ENCODE peak calls at places on chromosomes 6 and 20, in eight cellular contexts. P is heart right ventricle, W is HepG2, B is foreskin fibroblast, D is cardiac muscle cell, O is sigmoid colon, R is astrocyte, J is GM12865. Y is an unnamed sample.

GRCh38 chr20:21147593-21147992 is 21.7 kb downstream of the KIZ start:
- DNase-seq in P (no peak), W (no peak), B (peak; percentile 64), D (peak; percentile 31), O (no peak), R (no peak), J (no peak), Y (no peak)

GRCh38 chr6:91079939-91080338 is 493.1 kb upstream of the MAP3K7 start:
- DNase-seq in P (no peak), W (no peak), B (no peak), D (no peak), O (no peak), R (peak; percentile 24), J (no peak), Y (no peak)

GRCh38 chr6:85677243-85677956 is 34.7 kb upstream of the SYNCRIP start:
- DNase-seq in P (no peak), W (no peak), B (peak; percentile 17), D (peak; percentile 49), O (no peak), R (no peak), J (peak; percentile 25), Y (no peak)

GRCh38 chr6:96742702-96743101 is 94.6 kb downstream of the GPR63 start:
- DNase-seq in P (no peak), W (no peak), B (no peak), D (no peak), O (no peak), R (no peak), J (no peak), Y (no peak)

GRCh38 chr6:11710221-11710836 is 68.3 kb downstream of the ADTRP start:
- DNase-seq in P (no peak), W (no peak), B (peak; percentile 13), D (no peak), O (no peak), R (no peak), J (peak; percentile 36), Y (no peak)

GRCh38 chr6:26286168-26286854 is 78.7 kb upstream of the BTN3A2 start:
- DNase-seq in P (peak; percentile 44), W (peak; percentile 63), B (peak; percentile 79), D (peak; percentile 79), O (peak; percentile 88), R (peak; percentile 33), J (peak; percentile 89), Y (peak; percentile 81)

GRCh38 chr20:2394411-2395055 is 13.8 kb downstream of the TGM6 start:
- DNase-seq in P (no peak), W (no peak), B (no peak), D (no peak), O (no peak), R (no peak), J (no peak), Y (no peak)

GRCh38 chr6:160428818-160429744 is 80.9 kb downstream of the SLC22A3 start:
- DNase-seq in P (no peak), W (no peak), B (no peak), D (no peak), O (no peak), R (no peak), J (no peak), Y (no peak)

GRCh38 chr6:41637179-41638001 is 878 bp upstream of the MDFI start:
- DNase-seq in P (no peak), W (no peak), B (no peak), D (no peak), O (no peak), R (no peak), J (no peak), Y (no peak)

GRCh38 chr6:159701413-159701999 is 8.5 kb upstream of the SOD2 start:
- DNase-seq in P (no peak), W (peak; percentile 43), B (peak; percentile 90), D (peak; percentile 80), O (peak; percentile 80), R (peak; percentile 91), J (no peak), Y (no peak)

GRCh38 chr6:20408851-20409250 is 7.2 kb downstream of the E2F3 start:
- DNase-seq in P (no peak), W (no peak), B (no peak), D (no peak), O (no peak), R (no peak), J (peak; percentile 61), Y (no peak)
- TF ChIP-seq CTCF in P (no peak), W (no peak), B (no peak), D (no peak), O (no peak), R (no peak), J (no peak), Y (no peak)

GRCh38 chr6:25006565-25007001 is 70.8 kb upstream of the RIPOR2 start:
- DNase-seq in P (no peak), W (no peak), B (peak; percentile 47), D (peak; percentile 83), O (peak; percentile 73), R (no peak), J (peak; percentile 38), Y (no peak)

GRCh38 chr6:25006075-25006474 is 70.3 kb upstream of the RIPOR2 start:
- DNase-seq in P (no peak), W (no peak), B (no peak), D (no peak), O (no peak), R (no peak), J (no peak), Y (no peak)

GRCh38 chr6:25009351-25009750 is 73.6 kb upstream of the RIPOR2 start:
- DNase-seq in P (no peak), W (no peak), B (no peak), D (peak; percentile 43), O (no peak), R (no peak), J (no peak), Y (no peak)

GRCh38 chr6:25008707-25009106 is 72.9 kb upstream of the RIPOR2 start:
- DNase-seq in P (no peak), W (no peak), B (no peak), D (no peak), O (no peak), R (no peak), J (no peak), Y (no peak)

DNA sequence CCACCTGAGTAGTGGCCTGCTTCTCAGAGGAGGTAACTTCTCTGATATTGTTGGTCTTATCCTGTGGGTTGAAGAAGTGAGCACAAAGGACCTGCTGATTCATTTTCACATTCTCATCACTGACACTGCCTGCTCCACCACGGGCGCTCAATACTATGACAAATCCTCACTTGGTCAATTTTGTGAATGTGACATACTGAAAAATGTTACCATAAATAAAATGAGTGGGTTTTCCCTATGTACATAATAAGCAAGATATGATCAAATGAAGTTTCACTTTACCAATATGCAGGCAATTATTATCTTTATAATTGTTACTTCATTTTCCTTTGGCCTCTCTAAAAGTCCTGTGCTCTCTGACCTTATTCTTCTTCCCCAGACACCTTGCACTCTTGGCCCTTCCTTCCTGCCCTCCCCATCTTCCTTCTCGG is 71.5 kb upstream of the RIPOR2 start:
- DNase-seq in P (no peak), W (no peak), B (no peak), D (no peak), O (no peak), R (no peak), J (peak; percentile 62), Y (no peak)
- H3K4me3 ChIP-seq in P (no peak overlapping the region), W (no peak overlapping the region), B (no peak overlapping the region), D (no peak overlapping the region), O (no peak overlapping the region), R (no peak overlapping the region), J (no peak overlapping the region), Y (no peak overlapping the region)

DNA sequence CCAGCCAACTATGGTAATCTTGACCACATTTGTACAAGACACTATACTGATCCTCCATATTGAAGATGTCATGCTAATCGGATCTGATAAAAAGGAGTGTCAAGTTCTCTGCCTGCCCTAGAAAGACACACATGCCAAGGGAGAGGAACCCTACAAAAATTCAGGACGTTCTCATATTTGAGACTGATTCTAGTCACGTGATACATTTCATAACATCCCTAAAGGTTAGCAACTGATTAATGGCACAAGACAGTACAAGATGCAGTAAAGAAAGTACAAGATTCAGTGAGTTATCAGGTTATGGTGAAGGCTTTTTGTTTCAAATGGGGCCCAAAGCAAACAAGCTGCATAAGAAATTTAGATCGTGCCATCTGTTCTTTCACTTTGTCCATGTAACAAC is 190.7 kb upstream of the MOCS1 start:
- DNase-seq in P (no peak), W (no peak), B (no peak), D (no peak), O (no peak), R (no peak), J (no peak), Y (no peak)
- TF ChIP-seq CTCF in P (no peak), W (no peak), B (no peak), D (no peak), O (no peak), R (no peak), J (no peak), Y (no peak)

GRCh38 chr6:28486988-28487742 is 28.4 kb downstream of the GPX6 start:
- DNase-seq in P (no peak), W (no peak), B (peak; percentile 11), D (no peak), O (no peak), R (no peak), J (no peak), Y (no peak)

GRCh38 chr6:28489366-28490190 is 26.0 kb downstream of the GPX6 start:
- DNase-seq in P (no peak), W (peak; percentile 32), B (peak; percentile 83), D (peak; percentile 85), O (peak; percentile 74), R (peak; percentile 67), J (peak; percentile 93), Y (no peak)

GRCh38 chr6:28486533-28486932 is 29.1 kb downstream of the GPX6 start:
- DNase-seq in P (no peak), W (no peak), B (no peak), D (no peak), O (no peak), R (no peak), J (no peak), Y (no peak)

GRCh38 chr6:28490191-28490890 is 25.3 kb downstream of the GPX6 start:
- DNase-seq in P (no peak), W (no peak), B (peak; percentile 63), D (no peak), O (no peak), R (no peak), J (peak; percentile 34), Y (no peak)

DNA sequence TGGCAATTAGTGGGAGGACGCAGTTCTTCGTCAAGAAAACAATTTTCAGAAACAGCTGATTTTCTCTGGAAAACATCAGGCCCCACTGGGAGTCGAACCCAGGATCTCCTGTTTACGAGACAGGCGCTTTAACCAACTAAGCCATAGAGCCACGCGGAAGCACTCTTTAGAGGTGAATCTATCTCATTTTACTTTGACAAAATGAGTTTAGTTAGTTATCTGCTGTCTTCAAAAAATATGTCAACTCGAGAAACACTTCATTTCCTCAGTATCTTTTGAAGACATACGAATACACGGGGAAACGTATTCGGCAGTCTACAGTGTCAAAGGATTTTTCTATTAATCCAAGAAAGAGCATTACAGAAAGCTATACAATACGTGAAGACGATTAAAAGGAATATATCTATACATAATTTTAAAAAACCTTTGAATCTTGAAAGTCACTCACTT is 26.7 kb downstream of the GPX6 start:
- DNase-seq in P (no peak), W (peak; percentile 82), B (peak; percentile 90), D (peak; percentile 73), O (no peak), R (peak; percentile 56), J (peak; percentile 83), Y (no peak)
- H3K4me3 ChIP-seq in P (no peak overlapping the region), W (peak overlapping the region; percentile 75), B (peak overlapping the region; percentile 48), D (peak overlapping the region; percentile 44), O (peak overlapping the region; percentile 37), R (peak overlapping the region; percentile 68), J (peak overlapping the region; percentile 83), Y (peak overlapping the region; percentile 62)